ENCODE peak calls at places on chromosomes 11 and 22, in six cellular contexts. One of them, this sample, is unnamed.

GRCh38 chr22:35531695-35532094 is 8.9 kb upstream of the RASD2 start:
- DNase-seq in H1: no peak
- DNase-seq in adrenal gland: no peak
- DNase-seq in tibial nerve: no peak
- DNase-seq in brain microvascular endothelial cell: no peak
- DNase-seq in uterus: no peak
- DNase-seq in this sample: no peak

GRCh38 chr11:93133710-93134109 is 64.1 kb downstream of the SLC36A4 start:
- DNase-seq in H1: no peak
- DNase-seq in adrenal gland: no peak
- DNase-seq in tibial nerve: no peak
- DNase-seq in brain microvascular endothelial cell: peak
- DNase-seq in uterus: no peak
- DNase-seq in this sample: no peak

GRCh38 chr11:95050595-95051202 is 1.5 kb downstream of the KDM4F start:
- DNase-seq in H1: no peak
- DNase-seq in adrenal gland: no peak
- DNase-seq in tibial nerve: no peak
- DNase-seq in brain microvascular endothelial cell: no peak
- DNase-seq in uterus: no peak
- DNase-seq in this sample: no peak

GRCh38 chr22:44179989-44180705 is 578 bp upstream of the PARVG start:
- DNase-seq in H1: no peak
- DNase-seq in adrenal gland: no peak
- DNase-seq in tibial nerve: no peak
- DNase-seq in brain microvascular endothelial cell: no peak
- DNase-seq in uterus: no peak
- DNase-seq in this sample: no peak

GRCh38 chr22:45932066-45932465 is 44.9 kb downstream of the WNT7B start:
- DNase-seq in H1: no peak
- DNase-seq in adrenal gland: no peak
- DNase-seq in tibial nerve: no peak
- DNase-seq in brain microvascular endothelial cell: no peak
- DNase-seq in uterus: no peak
- DNase-seq in this sample: no peak

GRCh38 chr11:70620510-70621184 is 222.3 kb downstream of the CTTN start:
- DNase-seq in H1: no peak
- DNase-seq in adrenal gland: no peak
- DNase-seq in tibial nerve: no peak
- DNase-seq in brain microvascular endothelial cell: no peak
- DNase-seq in uterus: no peak
- DNase-seq in this sample: no peak

GRCh38 chr11:120254788-120255518 is 15.0 kb downstream of the POU2F3 start:
- DNase-seq in H1: peak
- DNase-seq in adrenal gland: no peak
- DNase-seq in tibial nerve: no peak
- DNase-seq in brain microvascular endothelial cell: no peak
- DNase-seq in uterus: no peak
- DNase-seq in this sample: no peak

GRCh38 chr11:115128226-115128625 is 376.0 kb downstream of the CADM1 start:
- DNase-seq in H1: no peak
- DNase-seq in adrenal gland: no peak
- DNase-seq in tibial nerve: no peak
- DNase-seq in brain microvascular endothelial cell: no peak
- DNase-seq in uterus: no peak
- DNase-seq in this sample: peak

GRCh38 chr11:45400594-45400993 is 114.5 kb upstream of the SYT13 start:
- DNase-seq in H1: no peak
- DNase-seq in adrenal gland: no peak
- DNase-seq in tibial nerve: no peak
- DNase-seq in brain microvascular endothelial cell: peak
- DNase-seq in uterus: no peak
- DNase-seq in this sample: no peak

GRCh38 chr11:82869657-82870056 is 30.6 kb downstream of the PRCP start:
- DNase-seq in H1: no peak
- DNase-seq in adrenal gland: peak
- DNase-seq in tibial nerve: peak
- DNase-seq in brain microvascular endothelial cell: no peak
- DNase-seq in uterus: no peak
- DNase-seq in this sample: no peak

GRCh38 chr11:29272019-29272654 is 744.7 kb downstream of the KCNA4 start:
- DNase-seq in H1: no peak
- DNase-seq in adrenal gland: no peak
- DNase-seq in tibial nerve: no peak
- DNase-seq in brain microvascular endothelial cell: peak
- DNase-seq in uterus: no peak
- DNase-seq in this sample: no peak

GRCh38 chr11:79940165-79940564 is 499.3 kb upstream of the TENM4 start:
- DNase-seq in H1: no peak
- DNase-seq in adrenal gland: no peak
- DNase-seq in tibial nerve: no peak
- DNase-seq in brain microvascular endothelial cell: peak
- DNase-seq in uterus: no peak
- DNase-seq in this sample: no peak

GRCh38 chr11:19374189-19374588 is 133.4 kb upstream of the E2F8 start:
- DNase-seq in H1: no peak
- DNase-seq in adrenal gland: peak
- DNase-seq in tibial nerve: no peak
- DNase-seq in brain microvascular endothelial cell: peak
- DNase-seq in uterus: no peak
- DNase-seq in this sample: no peak

GRCh38 chr11:30683176-30683575 is 97.0 kb upstream of the MPPED2 start:
- DNase-seq in H1: no peak
- DNase-seq in adrenal gland: no peak
- DNase-seq in tibial nerve: no peak
- DNase-seq in brain microvascular endothelial cell: no peak
- DNase-seq in uterus: no peak
- DNase-seq in this sample: no peak

GRCh38 chr11:74571062-74571399 is 21.4 kb upstream of the POLD3 start:
- DNase-seq in H1: no peak
- DNase-seq in adrenal gland: no peak
- DNase-seq in tibial nerve: no peak
- DNase-seq in brain microvascular endothelial cell: no peak
- DNase-seq in uterus: no peak
- DNase-seq in this sample: no peak

GRCh38 chr22:20625270-20625669 is 117.9 kb downstream of the MED15 start:
- DNase-seq in H1: no peak
- DNase-seq in adrenal gland: no peak
- DNase-seq in tibial nerve: no peak
- DNase-seq in brain microvascular endothelial cell: no peak
- DNase-seq in uterus: no peak
- DNase-seq in this sample: no peak

GRCh38 chr11:74311352-74311926 is at the start of gene P4HA3:
- DNase-seq in H1: peak
- DNase-seq in adrenal gland: peak
- DNase-seq in tibial nerve: peak
- DNase-seq in brain microvascular endothelial cell: peak
- DNase-seq in uterus: peak
- DNase-seq in this sample: peak

GRCh38 chr11:100438366-100438765 is 248.7 kb upstream of the ARHGAP42 start:
- DNase-seq in H1: no peak
- DNase-seq in adrenal gland: no peak
- DNase-seq in tibial nerve: no peak
- DNase-seq in brain microvascular endothelial cell: no peak
- DNase-seq in uterus: no peak
- DNase-seq in this sample: no peak

GRCh38 chr22:31496735-31497146 is 405 bp downstream of the SFI1 start:
- DNase-seq in H1: no peak
- DNase-seq in adrenal gland: no peak
- DNase-seq in tibial nerve: no peak
- DNase-seq in brain microvascular endothelial cell: peak
- DNase-seq in uterus: no peak
- DNase-seq in this sample: peak

GRCh38 chr11:20388096-20389055 is 860 bp downstream of the PRMT3 start:
- DNase-seq in H1: no peak
- DNase-seq in adrenal gland: no peak
- DNase-seq in tibial nerve: no peak
- DNase-seq in brain microvascular endothelial cell: no peak
- DNase-seq in uterus: no peak
- DNase-seq in this sample: no peak

GRCh38 chr11:125978778-125979378 is 33.0 kb downstream of the VSIG10L2 start:
- DNase-seq in H1: no peak
- DNase-seq in adrenal gland: no peak
- DNase-seq in tibial nerve: no peak
- DNase-seq in brain microvascular endothelial cell: no peak
- DNase-seq in uterus: no peak
- DNase-seq in this sample: no peak

GRCh38 chr11:40129276-40129675 is 1330.2 kb downstream of the LRRC4C start:
- DNase-seq in H1: no peak
- DNase-seq in adrenal gland: no peak
- DNase-seq in tibial nerve: no peak
- DNase-seq in brain microvascular endothelial cell: no peak
- DNase-seq in uterus: no peak
- DNase-seq in this sample: no peak

GRCh38 chr22:20488946-20489345 is 6.6 kb downstream of the KLHL22 start:
- DNase-seq in H1: peak
- DNase-seq in adrenal gland: no peak
- DNase-seq in tibial nerve: no peak
- DNase-seq in brain microvascular endothelial cell: no peak
- DNase-seq in uterus: no peak
- DNase-seq in this sample: no peak

GRCh38 chr11:8717876-8718753 is 35.5 kb downstream of the RPL27A start:
- DNase-seq in H1: no peak
- DNase-seq in adrenal gland: peak
- DNase-seq in tibial nerve: no peak
- DNase-seq in brain microvascular endothelial cell: peak
- DNase-seq in uterus: peak
- DNase-seq in this sample: no peak

GRCh38 chr22:36823177-36823839 is 6.5 kb upstream of the PVALB start:
- DNase-seq in H1: no peak
- DNase-seq in adrenal gland: no peak
- DNase-seq in tibial nerve: no peak
- DNase-seq in brain microvascular endothelial cell: peak
- DNase-seq in uterus: no peak
- DNase-seq in this sample: no peak

GRCh38 chr22:33464698-33465097 is 406.5 kb upstream of the SYN3 start:
- DNase-seq in H1: no peak
- DNase-seq in adrenal gland: no peak
- DNase-seq in tibial nerve: no peak
- DNase-seq in brain microvascular endothelial cell: no peak
- DNase-seq in uterus: no peak
- DNase-seq in this sample: no peak

GRCh38 chr11:116927163-116927772 is 89.8 kb upstream of the APOA1 start:
- DNase-seq in H1: no peak
- DNase-seq in adrenal gland: no peak
- DNase-seq in tibial nerve: no peak
- DNase-seq in brain microvascular endothelial cell: peak
- DNase-seq in uterus: no peak
- DNase-seq in this sample: peak

GRCh38 chr22:25970348-25970995 is 198.8 kb upstream of the SEZ6L start:
- DNase-seq in H1: no peak
- DNase-seq in adrenal gland: no peak
- DNase-seq in tibial nerve: no peak
- DNase-seq in brain microvascular endothelial cell: no peak
- DNase-seq in uterus: no peak
- DNase-seq in this sample: no peak

GRCh38 chr11:36703055-36703404 is 105.0 kb upstream of the RAG2 start:
- DNase-seq in H1: no peak
- DNase-seq in adrenal gland: no peak
- DNase-seq in tibial nerve: no peak
- DNase-seq in brain microvascular endothelial cell: no peak
- DNase-seq in uterus: no peak
- DNase-seq in this sample: no peak
- H3K27ac ChIP-seq in H1: no peak
- H3K27ac ChIP-seq in adrenal gland: no peak
- H3K27ac ChIP-seq in tibial nerve: no peak
- H3K27ac ChIP-seq in brain microvascular endothelial cell: no peak
- H3K27ac ChIP-seq in uterus: no peak
- H3K27ac ChIP-seq in this sample: no peak

DNA sequence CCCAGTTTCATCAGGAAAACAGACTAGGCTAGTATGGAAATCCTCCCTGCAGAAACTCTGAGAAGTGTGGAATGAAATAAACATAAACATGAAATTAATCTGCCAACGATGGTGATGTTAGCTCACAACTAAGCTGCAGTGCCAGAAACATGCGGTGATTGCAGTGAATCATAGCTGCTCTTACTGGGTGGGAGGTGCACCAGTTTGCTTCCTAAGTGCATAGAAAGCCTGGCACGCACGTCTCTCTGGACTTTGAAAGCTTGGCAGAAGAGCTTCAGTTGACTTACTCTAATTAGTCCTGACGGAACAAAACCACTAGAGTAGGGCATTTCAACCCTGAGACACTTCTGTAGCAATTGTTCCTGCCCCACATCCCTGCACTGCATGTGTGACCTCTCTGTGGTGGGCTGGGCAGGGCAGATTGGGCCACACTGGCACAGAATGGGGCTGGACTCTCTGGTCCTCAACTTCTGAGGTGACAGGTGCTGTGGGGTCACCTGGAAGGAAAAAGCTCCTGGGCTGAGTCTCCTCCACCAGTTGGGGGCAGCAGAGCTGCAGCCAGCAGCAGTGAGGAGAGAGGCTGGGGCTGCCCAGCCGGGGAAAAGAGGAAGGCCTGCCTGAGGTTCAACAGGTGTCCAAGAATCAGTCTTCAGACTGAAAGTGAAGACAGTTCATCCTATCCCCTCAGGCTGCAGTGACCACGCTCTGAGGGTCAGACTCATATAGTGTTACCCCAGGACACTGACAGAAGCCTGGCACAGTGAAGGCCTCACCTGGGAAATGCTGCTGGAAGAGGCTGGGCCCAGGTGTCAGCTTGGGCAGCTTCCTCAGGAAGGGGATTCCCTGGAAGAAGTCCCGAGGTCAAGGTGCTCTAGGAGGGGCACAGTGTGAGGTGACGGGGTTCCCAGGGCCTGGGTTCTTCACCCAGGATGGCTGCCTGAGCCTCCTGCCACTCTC is 40.5 kb downstream of the GGTLC2 start:
- DNase-seq in H1: peak
- DNase-seq in adrenal gland: no peak
- DNase-seq in tibial nerve: no peak
- DNase-seq in brain microvascular endothelial cell: peak
- DNase-seq in uterus: no peak
- DNase-seq in this sample: peak
- TF ChIP-seq CTCF in H1: peak
- TF ChIP-seq CTCF in adrenal gland: no peak
- TF ChIP-seq CTCF in tibial nerve: no peak
- TF ChIP-seq CTCF in brain microvascular endothelial cell: peak
- TF ChIP-seq CTCF in uterus: no peak
- TF ChIP-seq CTCF in this sample: peak

DNA sequence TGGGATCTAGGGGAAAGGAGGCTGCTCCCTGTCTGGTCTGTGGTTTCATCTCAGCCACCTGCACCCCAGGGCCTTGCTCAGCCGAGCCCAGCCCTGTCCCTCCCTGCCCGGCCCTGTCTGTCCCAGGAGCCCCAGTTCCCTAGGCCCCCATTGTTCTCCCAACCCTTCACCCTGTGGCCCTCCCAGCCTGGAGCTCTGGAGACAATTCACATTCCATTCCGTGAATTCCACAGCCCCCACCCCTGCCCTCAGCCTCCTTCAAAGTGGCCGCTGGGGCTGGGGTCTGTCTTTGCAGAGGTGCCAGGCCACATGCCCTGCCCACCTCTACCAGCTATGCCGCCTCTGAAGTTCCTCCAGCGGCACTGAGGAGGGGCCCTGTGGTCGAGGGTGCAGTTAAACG is 77.9 kb upstream of the WNT11 start:
- DNase-seq in H1: no peak
- DNase-seq in adrenal gland: no peak
- DNase-seq in tibial nerve: no peak
- DNase-seq in brain microvascular endothelial cell: no peak
- DNase-seq in uterus: no peak
- DNase-seq in this sample: no peak
- H3K27ac ChIP-seq in H1: no peak
- H3K27ac ChIP-seq in adrenal gland: no peak
- H3K27ac ChIP-seq in tibial nerve: no peak
- H3K27ac ChIP-seq in brain microvascular endothelial cell: no peak
- H3K27ac ChIP-seq in uterus: no peak
- H3K27ac ChIP-seq in this sample: no peak

GRCh38 chr11:47177229-47177845 is 658 bp upstream of the ARFGAP2 start:
- DNase-seq in H1: peak
- DNase-seq in adrenal gland: peak
- DNase-seq in tibial nerve: peak
- DNase-seq in brain microvascular endothelial cell: peak
- DNase-seq in uterus: no peak
- DNase-seq in this sample: peak
- TF ChIP-seq CTCF in H1: peak
- TF ChIP-seq CTCF in adrenal gland: peak
- TF ChIP-seq CTCF in tibial nerve: peak
- TF ChIP-seq CTCF in brain microvascular endothelial cell: peak
- TF ChIP-seq CTCF in uterus: peak
- TF ChIP-seq CTCF in this sample: peak